ENCODE peak calls at places on chromosomes 7 and 10, in four cellular contexts. S is T-helper 17 cell; E is CD4-positive, alpha-beta T cell; L is heart left ventricle. K is an unnamed sample.

GRCh38 chr7:13407911-13408310 is 581.6 kb downstream of the ETV1 start:
- ATAC-seq in S (no peak), E (no peak), L (no peak), K (no peak)

GRCh38 chr10:92691591-92692084 is 1.9 kb downstream of the HHEX start:
- ATAC-seq in S (peak), E (no peak), L (peak), K (no peak)

GRCh38 chr10:126247454-126247975 is 140.8 kb downstream of the ADAM12 start:
- ATAC-seq in S (no peak), E (no peak), L (peak), K (peak)

GRCh38 chr10:28839600-28840007 is 162.3 kb downstream of the BAMBI start:
- ATAC-seq in S (no peak), E (no peak), L (peak), K (no peak)

GRCh38 chr7:3194501-3195141 is 106.4 kb upstream of the SDK1 start:
- ATAC-seq in S (no peak), E (no peak), L (no peak), K (no peak)

GRCh38 chr7:80654887-80655340 is 16.5 kb downstream of the CD36 start:
- ATAC-seq in S (no peak), E (no peak), L (peak), K (no peak)

GRCh38 chr7:33736521-33737221 is 168.7 kb upstream of the BMPER start:
- ATAC-seq in S (no peak), E (no peak), L (no peak), K (no peak)

GRCh38 chr7:122040147-122040546 is 103.9 kb downstream of the AASS start:
- ATAC-seq in S (no peak), E (no peak), L (no peak), K (no peak)

GRCh38 chr10:75664968-75665367 is 233.5 kb downstream of the LRMDA start:
- ATAC-seq in S (no peak), E (no peak), L (no peak), K (no peak)

GRCh38 chr10:71974489-71975011 is 10.4 kb downstream of the CHST3 start:
- ATAC-seq in S (no peak), E (no peak), L (peak), K (peak)

GRCh38 chr10:5546891-5547683 is 22.3 kb downstream of the CALML3 start:
- ATAC-seq in S (no peak), E (no peak), L (no peak), K (peak)

GRCh38 chr10:129796611-129797420 is 167.3 kb downstream of the EBF3 start:
- ATAC-seq in S (no peak), E (no peak), L (no peak), K (no peak)